ENCODE peak calls at places on chromosomes 2 and 18, in seven cellular contexts. O, W, R, T, D, Q and F are unnamed samples.

GRCh38 chr2:171878481-171878993 is 15.5 kb downstream of the SLC25A12 start:
- DNase-seq in O (peak), W (no peak), D (peak), Q (no peak), T (no peak), R (peak), F (no peak)

GRCh38 chr18:64747803-64748202 is 598.9 kb upstream of the LINC00305 start:
- DNase-seq in R (no peak), W (no peak), T (no peak), Q (no peak), O (no peak), D (no peak), F (no peak)

GRCh38 chr2:16006537-16007166 is 66.3 kb downstream of the MYCN start:
- DNase-seq in Q (no peak), T (no peak), O (no peak), W (no peak), D (no peak), R (no peak), F (no peak)

GRCh38 chr2:60641866-60642788 is 88.7 kb upstream of the BCL11A start:
- DNase-seq in R (peak), Q (no peak), O (peak), W (no peak), T (peak), D (peak), F (no peak)

GRCh38 chr2:20227894-20228505 is 3.1 kb upstream of the SDC1 start:
- DNase-seq in W (no peak), T (no peak), Q (no peak), O (no peak), D (no peak), R (no peak), F (peak)

GRCh38 chr2:49288902-49289680 is 134.8 kb upstream of the FSHR start:
- DNase-seq in R (no peak), O (no peak), D (no peak), Q (no peak), W (no peak), T (no peak), F (no peak)

GRCh38 chr2:101124684-101125366 is 26.4 kb downstream of the TBC1D8 start:
- DNase-seq in W (peak), Q (peak), D (peak), T (peak), O (peak), R (peak), F (no peak)

GRCh38 chr18:74116628-74117554 is 30.7 kb downstream of the FBXO15 start:
- DNase-seq in R (peak), T (peak), D (peak), W (no peak), Q (no peak), O (no peak), F (no peak)

GRCh38 chr18:48922801-48923730 is 27.7 kb downstream of the SMAD7 start:
- DNase-seq in T (no peak), Q (no peak), R (peak), O (peak), W (peak), D (peak), F (no peak)

GRCh38 chr2:188199716-188200128 is 92.0 kb upstream of the GULP1 start:
- DNase-seq in T (peak), D (no peak), O (no peak), W (no peak), R (peak), Q (no peak), F (no peak)

GRCh38 chr2:96681540-96681939 is 39.0 kb downstream of the FER1L5 start:
- DNase-seq in D (no peak), Q (no peak), T (no peak), O (no peak), R (no peak), W (no peak), F (no peak)

GRCh38 chr2:167450364-167450763 is 562.1 kb downstream of the XIRP2 start:
- DNase-seq in Q (no peak), O (no peak), R (no peak), W (no peak), D (no peak), T (no peak), F (no peak)

GRCh38 chr18:5295231-5295920 is at the start of gene ZBTB14:
- DNase-seq in D (peak), T (no peak), W (peak), R (no peak), Q (peak), O (peak), F (peak)
- TF ChIP-seq CTCF in D (no peak), T (no peak), W (no peak), R (no peak), Q (no peak), O (no peak), F (no peak)

DNA sequence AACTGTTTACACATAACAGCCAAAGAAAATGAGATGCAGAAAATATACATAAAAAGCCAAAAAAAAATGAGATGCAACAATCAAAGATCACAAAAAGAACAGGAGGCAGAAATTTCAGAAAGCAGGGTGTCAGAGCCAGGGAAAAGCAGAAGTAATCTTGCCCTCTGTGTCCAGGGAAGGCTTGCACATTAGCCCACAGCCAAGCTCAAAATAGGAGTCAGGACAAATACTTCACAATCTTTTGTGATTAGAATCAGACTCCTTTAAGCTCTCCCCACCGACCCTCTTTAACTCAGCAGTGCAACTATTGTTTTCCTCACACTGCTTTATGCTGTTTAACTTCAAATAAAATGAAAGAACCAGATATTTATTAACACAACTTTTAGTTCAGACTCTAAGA is 34.6 kb downstream of the IAH1 start:
- DNase-seq in D (no peak), R (no peak), O (no peak), T (no peak), Q (no peak), W (no peak), F (no peak)
- TF ChIP-seq CTCF in D (no peak), R (no peak), O (no peak), T (no peak), Q (no peak), W (no peak), F (no peak)

DNA sequence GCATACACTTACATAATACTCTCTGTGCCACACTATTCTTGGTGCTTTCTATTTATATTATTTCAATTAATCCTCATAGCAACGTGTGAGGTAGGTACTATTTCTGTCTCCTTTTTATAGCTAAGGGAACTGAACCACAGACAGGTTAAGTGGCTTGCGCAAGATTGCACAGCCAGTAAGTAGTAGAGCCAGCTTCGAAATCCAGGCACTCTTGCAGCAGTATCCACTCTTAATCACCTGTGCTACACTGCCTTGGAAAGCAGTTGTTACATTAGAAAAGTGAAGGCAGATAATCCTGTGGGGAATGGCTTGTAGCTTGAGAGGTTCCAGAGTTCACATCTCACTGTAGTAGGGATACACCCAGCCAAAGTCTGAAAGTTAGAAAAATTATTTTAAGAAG is 198.3 kb downstream of the LDLRAD4 start:
- DNase-seq in W (no peak), O (no peak), Q (no peak), D (no peak), T (no peak), R (no peak), F (no peak)
- TF ChIP-seq CTCF in W (no peak), O (no peak), Q (no peak), D (no peak), T (no peak), R (no peak), F (no peak)

GRCh38 chr2:191234456-191234855 is 10.7 kb upstream of the MYO1B start:
- DNase-seq in D (no peak), O (no peak), W (no peak), T (no peak), R (no peak), Q (no peak), F (no peak)
- TF ChIP-seq CTCF in D (no peak), O (no peak), W (no peak), T (no peak), R (no peak), Q (no peak), F (no peak)

DNA sequence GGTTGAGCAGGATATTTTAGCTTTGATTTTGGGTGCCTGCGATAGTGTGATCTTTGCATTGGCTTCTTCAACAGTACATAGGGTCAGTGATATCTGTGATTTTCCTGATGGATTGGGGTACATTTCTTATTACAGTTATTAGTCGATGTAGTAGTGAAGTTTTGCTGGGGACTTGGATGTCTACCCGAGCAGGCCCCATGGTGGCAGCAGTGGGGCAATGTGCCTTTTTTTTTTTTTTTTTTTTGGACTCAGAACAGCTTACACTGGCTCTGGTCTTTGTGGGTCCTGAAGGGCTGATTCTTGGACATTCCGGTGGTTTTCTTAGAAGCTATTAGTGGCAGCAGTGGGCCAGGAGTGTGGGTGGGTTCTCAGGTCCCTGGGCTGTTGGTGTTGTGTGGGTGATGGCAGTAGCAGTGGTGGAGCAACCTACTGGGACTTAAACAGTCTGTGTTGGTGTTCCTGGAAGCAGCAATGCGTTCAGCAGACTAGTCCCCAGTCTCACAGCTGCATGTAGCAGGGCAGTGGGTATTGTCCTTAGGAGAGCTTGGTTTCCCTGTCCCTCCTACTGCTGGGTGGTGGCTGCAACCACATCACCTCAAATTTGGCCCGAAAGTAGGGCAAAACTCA is 53.7 kb upstream of the SLC4A10 start:
- DNase-seq in R (no peak), T (no peak), D (no peak), Q (no peak), O (no peak), W (no peak), F (no peak)
- TF ChIP-seq CTCF in R (peak), T (peak), D (no peak), Q (no peak), O (no peak), W (no peak), F (peak)

GRCh38 chr2:18001671-18002070 is 123.2 kb downstream of the KCNS3 start:
- DNase-seq in Q (no peak), T (no peak), D (no peak), W (no peak), O (no peak), R (no peak), F (no peak)
- TF ChIP-seq CTCF in Q (no peak), T (peak), D (no peak), W (no peak), O (no peak), R (peak), F (peak)

GRCh38 chr2:162343492-162343823 is 474 bp upstream of the GCA start:
- DNase-seq in O (no peak), D (no peak), Q (no peak), R (no peak), T (no peak), W (no peak), F (no peak)
- TF ChIP-seq CTCF in O (no peak), D (no peak), Q (no peak), R (no peak), T (no peak), W (no peak), F (no peak)

GRCh38 chr18:44973282-44973681 is 292.6 kb downstream of the SETBP1 start:
- DNase-seq in R (no peak), T (no peak), O (no peak), W (no peak), Q (no peak), D (no peak), F (no peak)
- TF ChIP-seq CTCF in R (peak), T (peak), O (no peak), W (no peak), Q (peak), D (peak), F (peak)